ENCODE peak calls at places on chromosomes 13 and 19, in seven cellular contexts. One of them, this sample, is unnamed.

GRCh38 chr13:45705936-45706335 is 3.8 kb downstream of the CBY2 start:
- DNase-seq in PC-3: no peak
- DNase-seq in epithelial cell of esophagus: no peak
- DNase-seq in activated CD4-positive, alpha-beta T cell treated with anti-CD3 and anti-CD28 coated beads, Interleukin-2, amount 50 U/mL, for 24 hours: no peak
- DNase-seq in T-helper 17 cell: no peak
- DNase-seq in CD4-positive, CD25-positive, alpha-beta regulatory T cell: no peak
- DNase-seq in iPS DF 6.9: no peak
- DNase-seq in this sample: no peak

GRCh38 chr19:50358483-50359431 is 6.7 kb downstream of the NAPSA start:
- DNase-seq in CD4-positive, CD25-positive, alpha-beta regulatory T cell: peak
- DNase-seq in PC-3: peak
- DNase-seq in epithelial cell of esophagus: no peak
- DNase-seq in T-helper 17 cell: peak
- DNase-seq in activated CD4-positive, alpha-beta T cell treated with anti-CD3 and anti-CD28 coated beads, Interleukin-2, amount 50 U/mL, for 24 hours: peak
- DNase-seq in iPS DF 6.9: no peak
- DNase-seq in this sample: peak

GRCh38 chr13:20340759-20341161 is 108.6 kb upstream of the GJB6 start:
- DNase-seq in PC-3: no peak
- DNase-seq in T-helper 17 cell: no peak
- DNase-seq in iPS DF 6.9: no peak
- DNase-seq in CD4-positive, CD25-positive, alpha-beta regulatory T cell: no peak
- DNase-seq in epithelial cell of esophagus: peak
- DNase-seq in activated CD4-positive, alpha-beta T cell treated with anti-CD3 and anti-CD28 coated beads, Interleukin-2, amount 50 U/mL, for 24 hours: no peak
- DNase-seq in this sample: peak

GRCh38 chr13:32427852-32428580 is at the start of gene N4BP2L1:
- DNase-seq in activated CD4-positive, alpha-beta T cell treated with anti-CD3 and anti-CD28 coated beads, Interleukin-2, amount 50 U/mL, for 24 hours: peak
- DNase-seq in PC-3: peak
- DNase-seq in T-helper 17 cell: peak
- DNase-seq in CD4-positive, CD25-positive, alpha-beta regulatory T cell: peak
- DNase-seq in epithelial cell of esophagus: peak
- DNase-seq in iPS DF 6.9: no peak
- DNase-seq in this sample: peak

GRCh38 chr19:55549500-55550320 is 4.4 kb upstream of the SBK3 start:
- DNase-seq in iPS DF 6.9: no peak
- DNase-seq in activated CD4-positive, alpha-beta T cell treated with anti-CD3 and anti-CD28 coated beads, Interleukin-2, amount 50 U/mL, for 24 hours: no peak
- DNase-seq in epithelial cell of esophagus: peak
- DNase-seq in T-helper 17 cell: no peak
- DNase-seq in PC-3: peak
- DNase-seq in CD4-positive, CD25-positive, alpha-beta regulatory T cell: no peak
- DNase-seq in this sample: no peak

GRCh38 chr19:6126335-6126974 is 9.0 kb upstream of the ACSBG2 start:
- DNase-seq in iPS DF 6.9: no peak
- DNase-seq in activated CD4-positive, alpha-beta T cell treated with anti-CD3 and anti-CD28 coated beads, Interleukin-2, amount 50 U/mL, for 24 hours: no peak
- DNase-seq in PC-3: peak
- DNase-seq in epithelial cell of esophagus: peak
- DNase-seq in T-helper 17 cell: no peak
- DNase-seq in CD4-positive, CD25-positive, alpha-beta regulatory T cell: no peak
- DNase-seq in this sample: no peak

GRCh38 chr19:38437917-38438316 is 4.4 kb downstream of the RYR1 start:
- DNase-seq in activated CD4-positive, alpha-beta T cell treated with anti-CD3 and anti-CD28 coated beads, Interleukin-2, amount 50 U/mL, for 24 hours: no peak
- DNase-seq in T-helper 17 cell: no peak
- DNase-seq in PC-3: no peak
- DNase-seq in epithelial cell of esophagus: no peak
- DNase-seq in CD4-positive, CD25-positive, alpha-beta regulatory T cell: no peak
- DNase-seq in iPS DF 6.9: no peak
- DNase-seq in this sample: no peak

GRCh38 chr13:113630296-113630695 is 27.7 kb downstream of the ATP4B start:
- DNase-seq in PC-3: no peak
- DNase-seq in epithelial cell of esophagus: no peak
- DNase-seq in T-helper 17 cell: no peak
- DNase-seq in iPS DF 6.9: no peak
- DNase-seq in CD4-positive, CD25-positive, alpha-beta regulatory T cell: no peak
- DNase-seq in activated CD4-positive, alpha-beta T cell treated with anti-CD3 and anti-CD28 coated beads, Interleukin-2, amount 50 U/mL, for 24 hours: no peak
- DNase-seq in this sample: peak

GRCh38 chr19:39499932-39500331 is 1.2 kb downstream of the DLL3 start:
- DNase-seq in activated CD4-positive, alpha-beta T cell treated with anti-CD3 and anti-CD28 coated beads, Interleukin-2, amount 50 U/mL, for 24 hours: no peak
- DNase-seq in iPS DF 6.9: no peak
- DNase-seq in epithelial cell of esophagus: no peak
- DNase-seq in T-helper 17 cell: no peak
- DNase-seq in CD4-positive, CD25-positive, alpha-beta regulatory T cell: no peak
- DNase-seq in PC-3: no peak
- DNase-seq in this sample: no peak

GRCh38 chr19:4174895-4175668 is 7.3 kb downstream of the SIRT6 start:
- DNase-seq in activated CD4-positive, alpha-beta T cell treated with anti-CD3 and anti-CD28 coated beads, Interleukin-2, amount 50 U/mL, for 24 hours: no peak
- DNase-seq in CD4-positive, CD25-positive, alpha-beta regulatory T cell: no peak
- DNase-seq in PC-3: no peak
- DNase-seq in epithelial cell of esophagus: no peak
- DNase-seq in iPS DF 6.9: no peak
- DNase-seq in T-helper 17 cell: no peak
- DNase-seq in this sample: no peak

GRCh38 chr19:52086481-52086880 is 9.1 kb downstream of the ZNF841 start:
- DNase-seq in activated CD4-positive, alpha-beta T cell treated with anti-CD3 and anti-CD28 coated beads, Interleukin-2, amount 50 U/mL, for 24 hours: no peak
- DNase-seq in CD4-positive, CD25-positive, alpha-beta regulatory T cell: no peak
- DNase-seq in T-helper 17 cell: no peak
- DNase-seq in iPS DF 6.9: no peak
- DNase-seq in epithelial cell of esophagus: peak
- DNase-seq in PC-3: no peak
- DNase-seq in this sample: no peak

GRCh38 chr19:15810335-15810734 is 5.1 kb downstream of the OR10H1 start:
- DNase-seq in iPS DF 6.9: no peak
- DNase-seq in activated CD4-positive, alpha-beta T cell treated with anti-CD3 and anti-CD28 coated beads, Interleukin-2, amount 50 U/mL, for 24 hours: no peak
- DNase-seq in PC-3: peak
- DNase-seq in CD4-positive, CD25-positive, alpha-beta regulatory T cell: no peak
- DNase-seq in T-helper 17 cell: no peak
- DNase-seq in epithelial cell of esophagus: no peak
- DNase-seq in this sample: no peak